ENCODE peak calls at places on chromosomes 16 and 17, in nine cellular contexts. P, L, W, Z, U, B, R, C and T are unnamed samples.

GRCh38 chr17:72099919-72100318 is 20.9 kb upstream of the SOX9 start:
- DNase-seq in L (no peak), B (no peak), W (no peak), U (no peak), Z (no peak), P (no peak), R (no peak), C (peak), T (no peak)

GRCh38 chr17:16922386-16923096 is 49.4 kb downstream of the TNFRSF13B start:
- DNase-seq in Z (peak), U (no peak), P (no peak), L (no peak), C (no peak), W (no peak), R (no peak), B (no peak), T (no peak)

GRCh38 chr17:21711182-21711581 is 18.9 kb downstream of the KCNJ18 start:
- DNase-seq in R (no peak), B (no peak), Z (no peak), W (no peak), P (no peak), L (peak), C (no peak), U (no peak), T (no peak)

GRCh38 chr16:54946909-54947308 is 16.2 kb downstream of the IRX5 start:
- DNase-seq in W (no peak), Z (no peak), L (no peak), C (peak), R (no peak), P (no peak), U (no peak), B (no peak), T (no peak)

GRCh38 chr16:89909777-89910716 is 8.6 kb upstream of the MC1R start:
- DNase-seq in C (peak), B (no peak), U (peak), L (peak), Z (peak), W (peak), P (no peak), R (peak), T (peak)

GRCh38 chr17:35536664-35537160 is 766 bp downstream of the SLFN12L start:
- DNase-seq in R (no peak), W (no peak), P (no peak), L (no peak), U (no peak), C (no peak), Z (no peak), B (no peak), T (no peak)

GRCh38 chr17:13978478-13978877 is 90.8 kb upstream of the COX10 start:
- DNase-seq in R (no peak), B (no peak), U (no peak), L (no peak), P (no peak), Z (no peak), C (no peak), W (no peak), T (no peak)

GRCh38 chr17:57187391-57187790 is 68.9 kb upstream of the MSI2 start:
- DNase-seq in P (no peak), L (no peak), Z (no peak), R (no peak), U (no peak), B (no peak), C (no peak), W (no peak), T (no peak)

GRCh38 chr17:17835415-17836249 is 1.2 kb downstream of the SREBF1 start:
- DNase-seq in C (no peak), L (no peak), P (no peak), U (peak), W (no peak), R (no peak), B (no peak), Z (no peak), T (no peak)

GRCh38 chr16:79402920-79403319 is 197.6 kb downstream of the MAF start:
- DNase-seq in U (no peak), C (no peak), B (no peak), L (no peak), P (no peak), R (no peak), Z (no peak), W (no peak), T (no peak)

GRCh38 chr17:60720763-60721531 is 43.3 kb downstream of the BCAS3 start:
- DNase-seq in U (peak), P (no peak), B (peak), Z (peak), C (peak), R (peak), L (no peak), W (peak), T (peak)

GRCh38 chr17:64262422-64263260 is at the start of gene TEX2:
- DNase-seq in Z (no peak), L (peak), R (no peak), P (no peak), C (no peak), U (peak), W (peak), B (peak), T (no peak)

GRCh38 chr16:21952040-21952792 is 945 bp upstream of the UQCRC2 start:
- DNase-seq in Z (peak), U (peak), W (peak), C (peak), R (peak), B (peak), P (peak), L (peak), T (peak)

GRCh38 chr16:11285842-11286241 is 4.7 kb upstream of the PRM1 start:
- DNase-seq in L (no peak), W (no peak), U (no peak), Z (no peak), B (no peak), P (no peak), R (no peak), C (no peak), T (no peak)

GRCh38 chr17:19546289-19547065 is 12.8 kb downstream of the SLC47A1 start:
- DNase-seq in L (peak), R (no peak), P (no peak), U (no peak), B (no peak), Z (no peak), C (no peak), W (no peak), T (no peak)

GRCh38 chr17:4565209-4566141 is 5.1 kb upstream of the GGT6 start:
- DNase-seq in P (no peak), Z (peak), C (peak), L (peak), R (peak), W (peak), B (peak), U (peak), T (peak)

GRCh38 chr17:4562000-4562969 is 1.9 kb upstream of the GGT6 start:
- DNase-seq in C (peak), Z (no peak), B (no peak), L (no peak), U (no peak), P (no peak), W (no peak), R (peak), T (no peak)

GRCh38 chr17:4560837-4561241 is 462 bp upstream of the GGT6 start:
- DNase-seq in U (no peak), P (no peak), Z (no peak), C (no peak), L (no peak), B (no peak), W (no peak), R (peak), T (no peak)

GRCh38 chr17:4572131-4572530 is 11.8 kb upstream of the GGT6 start:
- DNase-seq in B (no peak), L (no peak), C (no peak), U (no peak), R (no peak), P (no peak), W (no peak), Z (no peak), T (no peak)

GRCh38 chr17:4566785-4567184 is 6.4 kb upstream of the GGT6 start:
- DNase-seq in R (peak), B (peak), W (peak), Z (peak), U (no peak), P (no peak), C (peak), L (no peak), T (peak)
- TF ChIP-seq CTCF in R (peak), B (peak), W (peak), Z (peak), U (peak), P (no peak), C (peak), L (peak), T (peak)

GRCh38 chr16:71337631-71338030 is 20.9 kb upstream of the CALB2 start:
- DNase-seq in W (no peak), U (no peak), P (no peak), C (no peak), Z (no peak), L (no peak), B (no peak), R (no peak), T (no peak)

GRCh38 chr16:71339481-71340171 is 18.9 kb upstream of the CALB2 start:
- DNase-seq in L (no peak), C (no peak), B (no peak), Z (no peak), R (no peak), P (no peak), U (no peak), W (no peak), T (no peak)

GRCh38 chr16:71340406-71340805 is 18.1 kb upstream of the CALB2 start:
- DNase-seq in W (no peak), L (no peak), Z (no peak), B (no peak), P (no peak), U (no peak), C (no peak), R (no peak), T (no peak)

GRCh38 chr16:71338632-71339031 is 19.9 kb upstream of the CALB2 start:
- DNase-seq in Z (no peak), L (no peak), B (no peak), C (no peak), R (no peak), P (no peak), W (no peak), U (no peak), T (no peak)

DNA sequence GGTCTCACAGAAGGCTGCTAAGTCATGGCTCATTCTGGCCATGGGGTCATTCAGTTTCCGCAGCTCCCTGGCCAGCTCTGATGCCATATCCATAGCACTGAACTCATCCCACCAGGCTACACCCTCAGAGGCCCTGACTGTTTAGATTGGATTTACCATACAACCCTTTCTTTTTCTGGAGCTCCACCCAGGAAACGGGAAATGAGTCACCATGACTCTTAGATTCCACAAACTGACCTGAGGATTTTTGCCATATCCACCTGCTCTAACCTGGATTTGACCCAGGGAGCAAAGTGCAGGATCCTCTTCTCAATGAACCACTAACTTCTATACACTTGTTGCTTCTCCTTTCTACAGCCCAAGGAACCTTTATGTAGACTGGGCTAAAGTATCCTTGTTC is 20.3 kb upstream of the CALB2 start:
- DNase-seq in R (no peak), P (no peak), U (no peak), Z (peak), L (no peak), B (no peak), W (no peak), C (no peak), T (no peak)
- TF ChIP-seq CTCF in R (no peak), P (no peak), U (no peak), Z (no peak), L (no peak), B (no peak), W (no peak), C (no peak), T (no peak)

DNA sequence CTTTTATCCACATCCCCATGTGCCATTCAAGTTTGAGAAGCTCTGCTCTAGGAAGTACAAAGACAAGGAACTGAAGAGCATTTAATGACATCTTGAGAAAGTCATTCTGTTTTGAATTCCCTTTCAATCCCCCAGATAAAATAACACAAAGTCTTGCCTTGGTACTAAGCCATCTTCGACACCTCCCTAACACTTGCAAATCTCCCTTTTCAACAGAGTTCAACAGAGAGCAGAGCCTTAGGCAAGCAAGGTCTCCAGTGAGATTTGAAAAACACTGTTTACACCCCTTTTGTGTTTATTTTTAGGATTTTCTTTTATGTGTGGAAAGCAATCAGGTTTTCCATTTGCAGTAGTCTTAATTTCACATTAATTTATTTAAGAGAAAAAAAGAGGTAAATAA is 13.6 kb downstream of the TOX3 start:
- DNase-seq in Z (no peak), C (no peak), W (no peak), P (no peak), U (no peak), B (no peak), L (no peak), R (no peak), T (no peak)
- TF ChIP-seq CTCF in Z (no peak), C (no peak), W (no peak), P (no peak), U (no peak), B (no peak), L (no peak), R (no peak), T (no peak)

DNA sequence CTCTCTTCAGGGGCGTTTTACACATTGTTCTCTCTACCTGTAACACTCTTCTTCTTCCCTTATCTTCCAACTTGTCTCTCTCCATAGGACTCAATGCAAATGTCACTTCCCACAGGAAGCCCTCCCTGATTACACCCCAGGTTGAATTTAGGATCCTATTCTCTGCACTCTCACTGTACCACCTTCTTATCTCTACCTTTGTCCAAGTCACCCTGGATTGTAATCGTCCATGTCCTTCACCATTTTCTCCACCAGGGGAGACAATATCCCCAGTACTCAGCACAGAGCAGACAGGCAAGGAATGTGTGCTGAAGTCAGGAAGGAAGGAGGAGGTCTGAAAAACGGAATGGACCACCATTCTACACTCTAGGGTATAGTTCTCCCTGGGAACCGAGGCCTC is 14.1 kb downstream of the C16orf82 start:
- DNase-seq in R (peak), C (no peak), P (no peak), B (no peak), W (no peak), U (no peak), L (peak), Z (peak), T (peak)
- TF ChIP-seq CTCF in R (peak), C (peak), P (no peak), B (no peak), W (peak), U (no peak), L (no peak), Z (no peak), T (peak)

GRCh38 chr17:32007463-32008298 is 498 bp downstream of the LRRC37B start:
- DNase-seq in L (no peak), P (no peak), W (peak), R (peak), B (peak), C (peak), Z (peak), U (peak), T (no peak)
- TF ChIP-seq CTCF in L (no peak), P (peak), W (peak), R (no peak), B (no peak), C (no peak), Z (no peak), U (no peak), T (peak)